ENCODE peak calls at places on chromosome 5, in eight cellular contexts. J, E, R, X, Q, D, M and Z are unnamed samples.

GRCh38 chr5:31463341-31463740 is 68.6 kb downstream of the DROSHA start:
- DNase-seq in J (no peak), E (no peak), R (no peak), X (no peak), Q (no peak), D (no peak), M (no peak), Z (no peak)

GRCh38 chr5:137265457-137265856 is 233.7 kb downstream of the SPOCK1 start:
- DNase-seq in J (no peak), E (no peak), R (no peak), X (peak; percentile 27), Q (no peak), D (no peak), M (no peak), Z (no peak)

GRCh38 chr5:39080597-39081204 is 6.5 kb upstream of the RICTOR start:
- DNase-seq in J (peak; percentile 40), E (no peak), R (peak; percentile 60), X (peak; percentile 57), Q (no peak), D (peak; percentile 42), M (no peak), Z (no peak)

GRCh38 chr5:3595102-3595961 is at the start of gene IRX1:
- DNase-seq in J (no peak), E (peak; percentile 82), R (no peak), X (no peak), Q (peak; percentile 82), D (no peak), M (no peak), Z (peak; percentile 92)

GRCh38 chr5:113005454-113005853 is 28.9 kb downstream of the DCP2 start:
- DNase-seq in J (no peak), E (no peak), R (no peak), X (no peak), Q (no peak), D (no peak), M (no peak), Z (no peak)

GRCh38 chr5:99702565-99702964 is 773.8 kb upstream of the CHD1 start:
- DNase-seq in J (no peak), E (no peak), R (no peak), X (no peak), Q (no peak), D (no peak), M (no peak), Z (no peak)

GRCh38 chr5:138662599-138662998 is 87.4 kb upstream of the HSPA9 start:
- DNase-seq in J (no peak), E (no peak), R (no peak), X (no peak), Q (peak; percentile 24), D (no peak), M (no peak), Z (no peak)

GRCh38 chr5:150627731-150628545 is 12.5 kb upstream of the SYNPO start:
- DNase-seq in J (no peak), E (no peak), R (no peak), X (peak; percentile 59), Q (no peak), D (no peak), M (peak; percentile 11), Z (no peak)

GRCh38 chr5:31401691-31402090 is 130.2 kb downstream of the DROSHA start:
- DNase-seq in J (no peak), E (no peak), R (no peak), X (no peak), Q (no peak), D (no peak), M (no peak), Z (no peak)

GRCh38 chr5:58454025-58454424 is 5.9 kb downstream of the PLK2 start:
- DNase-seq in J (no peak), E (no peak), R (no peak), X (no peak), Q (no peak), D (no peak), M (no peak), Z (no peak)

GRCh38 chr5:149754481-149754880 is 24.4 kb downstream of the PPARGC1B start:
- DNase-seq in J (no peak), E (no peak), R (no peak), X (no peak), Q (no peak), D (no peak), M (no peak), Z (no peak)

GRCh38 chr5:100676807-100677631 is 141.8 kb downstream of the FAM174A start:
- DNase-seq in J (no peak), E (no peak), R (no peak), X (no peak), Q (no peak), D (no peak), M (no peak), Z (no peak)

GRCh38 chr5:175513297-175513696 is 34.9 kb downstream of the SFXN1 start:
- DNase-seq in J (no peak), E (no peak), R (no peak), X (no peak), Q (no peak), D (no peak), M (no peak), Z (no peak)

DNA sequence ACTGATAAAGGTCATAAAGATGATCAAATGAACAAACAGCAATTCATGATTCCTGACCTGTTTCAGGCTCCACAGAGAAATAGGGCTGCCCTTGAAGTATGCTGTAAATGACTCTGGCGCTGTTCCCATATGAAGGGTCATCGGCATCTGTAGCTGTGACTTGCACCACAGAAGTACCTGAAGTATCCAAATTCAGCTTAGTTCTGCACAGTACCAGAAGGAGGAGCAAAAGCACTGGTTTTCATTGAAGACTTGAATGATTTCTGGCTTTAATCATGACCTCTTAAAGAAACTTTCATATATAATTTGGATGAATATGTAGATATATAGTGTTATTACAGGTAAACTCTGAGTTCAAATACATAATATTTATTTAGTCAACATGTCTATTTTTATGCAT is 109.1 kb downstream of the CDH10 start:
- DNase-seq in J (no peak), E (no peak), R (no peak), X (no peak), Q (no peak), D (peak; percentile 23), M (no peak), Z (no peak)
- TF ChIP-seq CTCF in J (no peak), E (no peak), R (no peak), X (no peak), Q (no peak), D (peak; percentile 69), M (no peak), Z (no peak)

DNA sequence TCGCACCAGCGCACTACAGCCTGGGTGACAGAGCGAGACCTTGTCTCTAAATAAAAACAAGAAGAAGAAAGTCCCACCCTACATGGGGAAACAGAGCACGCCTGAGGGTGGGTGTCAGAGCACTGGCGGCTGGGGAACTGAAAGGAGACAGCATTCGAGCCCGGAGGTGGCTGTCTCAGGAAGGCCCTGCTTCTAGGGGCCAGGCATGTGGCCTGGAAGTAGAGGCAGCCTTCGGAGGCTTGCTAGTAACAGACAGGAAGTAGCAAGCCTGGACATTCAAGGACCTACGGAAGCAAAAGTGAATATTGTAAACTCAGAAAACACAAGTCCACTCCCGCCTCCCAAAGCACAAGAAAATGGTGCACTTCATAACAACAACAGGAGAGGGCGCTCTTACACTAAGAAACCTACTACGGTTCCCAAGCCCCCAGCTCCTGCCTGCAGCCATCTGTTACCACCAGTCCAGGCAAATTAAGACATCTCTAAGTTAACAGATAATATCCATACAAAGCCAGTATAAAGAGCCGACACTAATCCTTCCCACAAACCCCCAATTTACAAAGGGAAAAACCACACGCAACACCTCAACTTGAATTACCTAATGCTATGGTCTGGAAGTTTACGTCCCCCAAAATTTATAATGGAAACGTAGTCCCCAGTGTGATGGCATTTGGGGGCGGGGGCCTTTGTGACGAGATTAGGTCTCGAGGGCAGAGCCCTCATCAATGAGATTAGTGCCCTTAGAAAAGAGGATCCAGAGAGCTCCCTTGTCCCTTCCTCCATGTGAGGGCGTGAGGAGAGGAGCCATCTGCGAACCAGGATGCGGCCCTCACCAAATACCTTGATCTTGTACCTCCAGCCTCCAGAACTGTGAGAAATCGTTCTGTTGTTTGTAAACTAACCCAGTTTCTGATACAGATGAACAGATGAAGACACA is 7.7 kb downstream of the RASGEF1C start:
- DNase-seq in J (no peak), E (peak; percentile 31), R (no peak), X (no peak), Q (no peak), D (peak; percentile 55), M (no peak), Z (peak; percentile 70)
- TF ChIP-seq CTCF in J (peak; percentile 15), E (peak; percentile 32), R (no peak), X (peak; percentile 53), Q (no peak), D (peak; percentile 67), M (peak; percentile 11), Z (peak; percentile 41)

DNA sequence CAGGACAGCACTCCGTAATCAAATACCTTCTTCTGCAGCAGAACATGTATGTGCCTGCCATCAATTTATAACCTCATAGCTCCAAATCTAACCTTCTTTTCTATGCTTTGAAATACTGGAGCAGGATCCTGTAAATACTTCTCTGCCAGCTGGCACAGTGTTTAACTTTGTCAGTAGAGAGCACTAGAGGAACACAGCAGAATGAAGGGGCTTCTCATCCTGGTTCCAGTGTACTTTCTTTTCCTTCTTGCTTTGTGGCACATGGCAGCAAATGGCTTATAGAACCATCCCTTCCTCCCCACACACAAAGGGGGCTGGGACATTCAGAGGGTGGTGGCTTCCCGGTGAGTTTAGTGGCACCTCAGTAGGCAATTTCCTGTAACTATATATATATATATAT is 3.8 kb upstream of the FBXW11 start:
- DNase-seq in J (no peak), E (no peak), R (no peak), X (no peak), Q (no peak), D (no peak), M (no peak), Z (no peak)
- TF ChIP-seq CTCF in J (peak; percentile 26), E (no peak), R (no peak), X (no peak), Q (no peak), D (peak; percentile 49), M (no peak), Z (peak; percentile 54)

GRCh38 chr5:142942901-142943300 is 172.7 kb downstream of the ARHGAP26 start:
- DNase-seq in J (no peak), E (no peak), R (no peak), X (no peak), Q (no peak), D (no peak), M (no peak), Z (no peak)

GRCh38 chr5:142938201-142938600 is 168.0 kb downstream of the ARHGAP26 start:
- DNase-seq in J (no peak), E (no peak), R (no peak), X (no peak), Q (no peak), D (no peak), M (no peak), Z (no peak)

GRCh38 chr5:142939884-142940283 is 169.7 kb downstream of the ARHGAP26 start:
- DNase-seq in J (no peak), E (no peak), R (no peak), X (no peak), Q (no peak), D (no peak), M (no peak), Z (no peak)

GRCh38 chr5:142944140-142944539 is 174.0 kb downstream of the ARHGAP26 start:
- DNase-seq in J (no peak), E (no peak), R (no peak), X (peak; percentile 21), Q (no peak), D (no peak), M (no peak), Z (no peak)

DNA sequence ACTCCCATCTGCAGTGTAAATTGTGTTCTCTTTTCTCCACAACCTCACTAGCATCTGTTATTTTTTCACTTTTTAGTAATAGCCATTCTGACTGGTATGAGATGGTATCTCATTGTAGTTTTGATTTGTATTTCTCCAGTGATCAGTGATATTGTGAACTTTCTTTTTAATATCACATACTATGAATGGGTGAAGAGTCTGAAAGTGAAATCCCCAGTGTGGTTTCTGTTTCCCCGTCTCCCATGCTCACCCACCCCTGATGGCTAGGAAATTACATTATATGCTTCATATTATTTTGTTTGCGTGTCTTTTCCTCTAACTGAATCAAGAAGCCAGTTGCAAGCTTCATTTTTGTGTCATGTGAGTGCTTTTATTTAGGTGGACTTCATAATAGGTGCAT is 171.0 kb downstream of the ARHGAP26 start:
- DNase-seq in J (no peak), E (no peak), R (no peak), X (no peak), Q (no peak), D (no peak), M (no peak), Z (no peak)
- TF ChIP-seq CTCF in J (no peak), E (no peak), R (no peak), X (no peak), Q (no peak), D (no peak), M (no peak), Z (no peak)